ENCODE peak calls at places on chromosome 19, in seven cellular contexts. C, A, P, T, K, B and J are unnamed samples.

GRCh38 chr19:55447421-55448174 is 4.5 kb upstream of the SHISA7 start:
- DNase-seq in C (peak; percentile 45), A (peak; percentile 20), B (no peak), P (no peak), T (no peak), K (no peak), J (peak; percentile 80)

GRCh38 chr19:29685326-29685725 is 20.1 kb downstream of the PLEKHF1 start:
- DNase-seq in B (no peak), A (peak; percentile 29), P (no peak), C (no peak), K (no peak), T (no peak), J (no peak)

GRCh38 chr19:13764821-13765394 is 586 bp downstream of the MRI1 start:
- DNase-seq in K (peak; percentile 63), P (no peak), B (no peak), T (peak; percentile 16), A (no peak), C (no peak), J (peak; percentile 34)

GRCh38 chr19:55443045-55443823 is at the start of gene SHISA7:
- DNase-seq in B (no peak), K (no peak), A (no peak), T (no peak), P (no peak), C (no peak), J (peak; percentile 46)

GRCh38 chr19:16588089-16588823 is 16.0 kb upstream of the SLC35E1 start:
- DNase-seq in C (no peak), B (no peak), K (no peak), A (peak; percentile 13), T (peak; percentile 26), P (no peak), J (no peak)

GRCh38 chr19:47427241-47428176 is 8.2 kb upstream of the MEIS3 start:
- DNase-seq in K (peak; percentile 96), B (no peak), A (peak; percentile 36), T (peak; percentile 42), C (peak; percentile 69), P (no peak), J (peak; percentile 81)

GRCh38 chr19:49761625-49762311 is 1.3 kb downstream of the TSKS start:
- DNase-seq in A (peak; percentile 65), B (no peak), P (no peak), T (no peak), C (peak; percentile 37), K (no peak), J (no peak)

GRCh38 chr19:36215276-36216171 is 618 bp downstream of the ZNF146 start:
- DNase-seq in P (no peak), K (no peak), A (peak; percentile 60), C (peak; percentile 28), T (no peak), B (no peak), J (peak; percentile 45)